ENCODE peak calls at places on chromosomes 2 and 18, in four cellular contexts. One of them, this sample, is unnamed.

GRCh38 chr18:25795178-25795577 is 295.2 kb downstream of the SS18 start:
- DNase-seq in HCT116: no peak
- DNase-seq in K562: no peak
- DNase-seq in PC-3: no peak
- DNase-seq in this sample: no peak

GRCh38 chr2:58428553-58429284 is 187.6 kb upstream of the FANCL start:
- DNase-seq in HCT116: no peak
- DNase-seq in K562: no peak
- DNase-seq in PC-3: no peak
- DNase-seq in this sample: no peak

GRCh38 chr18:58117685-58118403 is 73.8 kb downstream of the NEDD4L start:
- DNase-seq in HCT116: peak
- DNase-seq in K562: peak
- DNase-seq in PC-3: peak
- DNase-seq in this sample: peak

GRCh38 chr2:55490554-55490953 is 29.0 kb upstream of the CFAP36 start:
- DNase-seq in HCT116: no peak
- DNase-seq in K562: peak
- DNase-seq in PC-3: peak
- DNase-seq in this sample: peak

GRCh38 chr2:238847841-238848565 is at the start of gene TWIST2:
- DNase-seq in HCT116: no peak
- DNase-seq in K562: no peak
- DNase-seq in PC-3: peak
- DNase-seq in this sample: no peak

GRCh38 chr2:233145726-233146125 is 85.6 kb downstream of the INPP5D start:
- DNase-seq in HCT116: no peak
- DNase-seq in K562: no peak
- DNase-seq in PC-3: no peak
- DNase-seq in this sample: no peak

GRCh38 chr2:28652217-28652616 is 99.4 kb upstream of the PPP1CB start:
- DNase-seq in HCT116: no peak
- DNase-seq in K562: no peak
- DNase-seq in PC-3: peak
- DNase-seq in this sample: no peak

GRCh38 chr2:55859875-55860274 is 63.7 kb downstream of the EFEMP1 start:
- DNase-seq in HCT116: no peak
- DNase-seq in K562: no peak
- DNase-seq in PC-3: no peak
- DNase-seq in this sample: no peak

GRCh38 chr2:206920936-206921335 is 18.4 kb upstream of the CPO start:
- DNase-seq in HCT116: no peak
- DNase-seq in K562: no peak
- DNase-seq in PC-3: peak
- DNase-seq in this sample: no peak

GRCh38 chr2:9944330-9944758 is 7.1 kb upstream of the GRHL1 start:
- DNase-seq in HCT116: no peak
- DNase-seq in K562: no peak
- DNase-seq in PC-3: no peak
- DNase-seq in this sample: no peak

GRCh38 chr2:75844651-75845050 is 133.9 kb upstream of the GCFC2 start:
- DNase-seq in HCT116: no peak
- DNase-seq in K562: no peak
- DNase-seq in PC-3: no peak
- DNase-seq in this sample: peak

GRCh38 chr2:151315381-151315903 is 26.0 kb upstream of the NMI start:
- DNase-seq in HCT116: no peak
- DNase-seq in K562: no peak
- DNase-seq in PC-3: no peak
- DNase-seq in this sample: peak

GRCh38 chr2:55948176-55948921 is 24.8 kb upstream of the EFEMP1 start:
- DNase-seq in HCT116: no peak
- DNase-seq in K562: no peak
- DNase-seq in PC-3: peak
- DNase-seq in this sample: no peak

GRCh38 chr2:64637931-64638330 is 15.8 kb downstream of the SERTAD2 start:
- DNase-seq in HCT116: no peak
- DNase-seq in K562: no peak
- DNase-seq in PC-3: peak
- DNase-seq in this sample: no peak

GRCh38 chr18:26655010-26655613 is 106.8 kb upstream of the KCTD1 start:
- DNase-seq in HCT116: no peak
- DNase-seq in K562: no peak
- DNase-seq in PC-3: no peak
- DNase-seq in this sample: no peak

GRCh38 chr18:75344615-75345014 is 82.9 kb downstream of the SMIM21 start:
- DNase-seq in HCT116: no peak
- DNase-seq in K562: no peak
- DNase-seq in PC-3: no peak
- DNase-seq in this sample: no peak

GRCh38 chr18:68436485-68436884 is 278.4 kb downstream of the TMX3 start:
- DNase-seq in HCT116: no peak
- DNase-seq in K562: no peak
- DNase-seq in PC-3: peak
- DNase-seq in this sample: no peak

GRCh38 chr18:79394438-79395307 is 1.1 kb upstream of the NFATC1 start:
- DNase-seq in HCT116: no peak
- DNase-seq in K562: no peak
- DNase-seq in PC-3: peak
- DNase-seq in this sample: no peak

GRCh38 chr2:85772019-85772745 is 18.4 kb downstream of the ATOH8 start:
- DNase-seq in HCT116: peak
- DNase-seq in K562: no peak
- DNase-seq in PC-3: peak
- DNase-seq in this sample: peak

GRCh38 chr2:218701806-218702205 is 8.8 kb upstream of the TTLL4 start:
- DNase-seq in HCT116: no peak
- DNase-seq in K562: no peak
- DNase-seq in PC-3: no peak
- DNase-seq in this sample: no peak

GRCh38 chr2:70043252-70043875 is 43.9 kb upstream of the PCBP1 start:
- DNase-seq in HCT116: no peak
- DNase-seq in K562: no peak
- DNase-seq in PC-3: no peak
- DNase-seq in this sample: no peak

GRCh38 chr18:21453512-21453862 is 147.0 kb downstream of the ESCO1 start:
- DNase-seq in HCT116: no peak
- DNase-seq in K562: no peak
- DNase-seq in PC-3: peak
- DNase-seq in this sample: no peak

GRCh38 chr18:56900195-56901094 is 246.4 kb upstream of the BOD1L2 start:
- DNase-seq in HCT116: no peak
- DNase-seq in K562: no peak
- DNase-seq in PC-3: no peak
- DNase-seq in this sample: no peak

GRCh38 chr18:75210274-75211001 is at the start of gene TSHZ1:
- DNase-seq in HCT116: peak
- DNase-seq in K562: peak
- DNase-seq in PC-3: peak
- DNase-seq in this sample: peak

GRCh38 chr2:210440206-210440605 is 36.4 kb downstream of the LANCL1 start:
- DNase-seq in HCT116: no peak
- DNase-seq in K562: no peak
- DNase-seq in PC-3: no peak
- DNase-seq in this sample: no peak

GRCh38 chr2:62265116-62265515 is 69.2 kb downstream of the B3GNT2 start:
- DNase-seq in HCT116: no peak
- DNase-seq in K562: no peak
- DNase-seq in PC-3: no peak
- DNase-seq in this sample: no peak

GRCh38 chr2:73827018-73827417 is 1.7 kb upstream of the STAMBP start:
- DNase-seq in HCT116: no peak
- DNase-seq in K562: no peak
- DNase-seq in PC-3: peak
- DNase-seq in this sample: no peak

GRCh38 chr2:217420868-217421267 is 561.0 kb upstream of the TNP1 start:
- DNase-seq in HCT116: no peak
- DNase-seq in K562: no peak
- DNase-seq in PC-3: no peak
- DNase-seq in this sample: no peak

GRCh38 chr2:144362401-144362800 is 157.5 kb downstream of the ZEB2 start:
- DNase-seq in HCT116: no peak
- DNase-seq in K562: no peak
- DNase-seq in PC-3: no peak
- DNase-seq in this sample: no peak

GRCh38 chr2:150309681-150310080 is 177.8 kb downstream of the RND3 start:
- DNase-seq in HCT116: no peak
- DNase-seq in K562: no peak
- DNase-seq in PC-3: peak
- DNase-seq in this sample: no peak

GRCh38 chr2:222998459-222998858 is 53.5 kb upstream of the KCNE4 start:
- DNase-seq in HCT116: no peak
- DNase-seq in K562: no peak
- DNase-seq in PC-3: no peak
- DNase-seq in this sample: no peak
- TF ChIP-seq CTCF in HCT116: no peak
- TF ChIP-seq CTCF in K562: no peak
- TF ChIP-seq CTCF in PC-3: no peak
- TF ChIP-seq CTCF in this sample: no peak

GRCh38 chr2:174590346-174590745 is 7.3 kb downstream of the WIPF1 start:
- DNase-seq in HCT116: no peak
- DNase-seq in K562: no peak
- DNase-seq in PC-3: no peak
- DNase-seq in this sample: no peak
- H3K4me3 ChIP-seq in HCT116: no peak
- H3K4me3 ChIP-seq in K562: no peak
- H3K4me3 ChIP-seq in PC-3: no peak
- H3K4me3 ChIP-seq in this sample: no peak

GRCh38 chr2:234249006-234249405 is 198.5 kb downstream of the SPP2 start:
- DNase-seq in HCT116: no peak
- DNase-seq in K562: no peak
- DNase-seq in PC-3: no peak
- DNase-seq in this sample: no peak
- TF ChIP-seq CTCF in HCT116: peak
- TF ChIP-seq CTCF in K562: no peak
- TF ChIP-seq CTCF in PC-3: peak
- TF ChIP-seq CTCF in this sample: no peak

GRCh38 chr2:179044500-179044899 is 5.4 kb downstream of the CCDC141 start:
- DNase-seq in HCT116: no peak
- DNase-seq in K562: no peak
- DNase-seq in PC-3: no peak
- DNase-seq in this sample: no peak

GRCh38 chr2:179049546-179050311 is at the start of gene CCDC141:
- DNase-seq in HCT116: no peak
- DNase-seq in K562: no peak
- DNase-seq in PC-3: no peak
- DNase-seq in this sample: no peak

GRCh38 chr2:179051250-179051649 is 1.3 kb upstream of the CCDC141 start:
- DNase-seq in HCT116: no peak
- DNase-seq in K562: no peak
- DNase-seq in PC-3: no peak
- DNase-seq in this sample: no peak

GRCh38 chr2:179050735-179051134 is 798 bp upstream of the CCDC141 start:
- DNase-seq in HCT116: no peak
- DNase-seq in K562: no peak
- DNase-seq in PC-3: no peak
- DNase-seq in this sample: peak

GRCh38 chr2:179049203-179049545 is 763 bp downstream of the CCDC141 start:
- DNase-seq in HCT116: no peak
- DNase-seq in K562: no peak
- DNase-seq in PC-3: no peak
- DNase-seq in this sample: no peak
- H3K4me3 ChIP-seq in HCT116: no peak
- H3K4me3 ChIP-seq in K562: no peak
- H3K4me3 ChIP-seq in PC-3: no peak
- H3K4me3 ChIP-seq in this sample: no peak